ENCODE peak calls at places on chromosomes 7 and 10, in seven cellular contexts. X is NCI-H2107; Z is NCI-H1436; E is activated T-helper 1 cell treated with anti-CD3 and anti-CD28 coated beads, Interleukin-12 subunit alpha, Interleukin-12 subunit beta, Interleukin-2, Interleukin-4 antibody, amounts not matched to agents 30 ng/mL and 10 ng/mL and 1 ng/mL, durations not matched to agents 14 hours and 24 hours and 36 hours; S is colonic mucosa; T is Right ventricle myocardium superior; D is T1000. P is an unnamed sample.

GRCh38 chr10:38032881-38033280 is 22.4 kb downstream of the ZNF33A start:
- DNase-seq in E (no peak), T (no peak), D (no peak), Z (no peak), X (no peak), S (no peak), P (no peak)

GRCh38 chr7:16695621-16696237 is 49.7 kb downstream of the BZW2 start:
- DNase-seq in X (no peak), E (no peak), Z (no peak), D (no peak), T (no peak), S (peak), P (no peak)

GRCh38 chr7:36440880-36441279 is 51.2 kb downstream of the ANLN start:
- DNase-seq in S (no peak), X (no peak), D (no peak), T (no peak), E (no peak), Z (no peak), P (no peak)

GRCh38 chr10:86255405-86256251 is 111.0 kb downstream of the GRID1 start:
- DNase-seq in X (no peak), S (peak), E (no peak), D (no peak), T (no peak), Z (no peak), P (no peak)

GRCh38 chr7:45601816-45602540 is 27.8 kb downstream of the ADCY1 start:
- DNase-seq in X (no peak), Z (no peak), S (peak), D (no peak), E (no peak), T (no peak), P (no peak)

GRCh38 chr10:10911471-10911921 is 106.2 kb upstream of the CELF2 start:
- DNase-seq in Z (no peak), S (peak), T (peak), X (no peak), E (no peak), D (peak), P (no peak)

GRCh38 chr10:71708301-71708703 is 11.3 kb downstream of the C10orf105 start:
- DNase-seq in Z (peak), X (no peak), D (no peak), T (peak), E (peak), S (peak), P (peak)

GRCh38 chr10:60281331-60281730 is 108.3 kb downstream of the ANK3 start:
- DNase-seq in E (no peak), S (no peak), Z (no peak), X (no peak), T (no peak), D (no peak), P (no peak)

GRCh38 chr7:24283900-24284698 is at the start of gene NPY:
- DNase-seq in T (no peak), Z (no peak), D (no peak), S (no peak), X (no peak), E (no peak), P (no peak)

P was measured in stimulated activated CD8-positive, alpha-beta memory T cell treated with anti-CD3 and anti-CD28 coated beads, Interleukin-15, amount 100 ng/mL, for 1 hour.